ENCODE peak calls at places on chromosomes 5 and 9, in four cellular contexts. X, T, M and F are unnamed samples. For H3K9me3, the result is how much of the 10 kb centered on the place peaks cover.

GRCh38 chr5:109907189-109907588 is 217.5 kb downstream of the MAN2A1 start:
- DNase-seq in M (no peak), T (no peak), X (no peak), F (no peak)

GRCh38 chr9:34578241-34579096 is 11.1 kb downstream of the CNTFR start:
- DNase-seq in X (no peak), M (peak), T (peak), F (no peak)

GRCh38 chr9:125106285-125106893 is 36.9 kb downstream of the SCAI start:
- DNase-seq in X (no peak), T (peak), M (no peak), F (no peak)

GRCh38 chr5:124408738-124409453 is 337.5 kb downstream of the ZNF608 start:
- DNase-seq in X (no peak), T (peak), M (no peak), F (no peak)

GRCh38 chr5:159947708-159948358 is 31.6 kb downstream of the ADRA1B start:
- DNase-seq in M (no peak), T (peak), X (no peak), F (no peak)

GRCh38 chr9:125549465-125550215 is 157.4 kb downstream of the MAPKAP1 start:
- DNase-seq in T (no peak), M (no peak), X (no peak), F (no peak)

GRCh38 chr5:31811210-31811609 is 172.3 kb downstream of the PDZD2 start:
- DNase-seq in M (no peak), T (peak), X (peak), F (no peak)

GRCh38 chr5:142114686-142115085 is 6.1 kb downstream of the NDFIP1 start:
- DNase-seq in X (no peak), M (no peak), T (no peak), F (no peak)

GRCh38 chr9:18478517-18479361 is 4.8 kb downstream of the ADAMTSL1 start:
- DNase-seq in M (no peak), T (peak), X (no peak), F (no peak)

GRCh38 chr5:9168791-9169611 is 376.9 kb downstream of the SEMA5A start:
- DNase-seq in X (no peak), T (peak), M (no peak), F (no peak)

GRCh38 chr5:131147258-131147657 is 17.8 kb downstream of the HINT1 start:
- DNase-seq in T (peak), X (no peak), M (no peak), F (no peak)

GRCh38 chr5:27328480-27328879 is 290.1 kb upstream of the CDH9 start:
- DNase-seq in M (no peak), T (peak), X (no peak), F (no peak)

GRCh38 chr9:113622600-113623400 is 159.3 kb downstream of the RGS3 start:
- DNase-seq in X (no peak), T (peak), M (peak), F (no peak)

GRCh38 chr5:96143450-96143849 is 181.8 kb upstream of the ELL2 start:
- DNase-seq in X (no peak), T (peak), M (no peak), F (no peak)

GRCh38 chr5:76483433-76483832 is 80.3 kb downstream of the IQGAP2 start:
- DNase-seq in M (peak), T (no peak), X (no peak), F (no peak)

GRCh38 chr5:94759022-94759421 is 140.6 kb downstream of the SLF1 start:
- DNase-seq in T (no peak), M (no peak), X (no peak), F (no peak)

DNA sequence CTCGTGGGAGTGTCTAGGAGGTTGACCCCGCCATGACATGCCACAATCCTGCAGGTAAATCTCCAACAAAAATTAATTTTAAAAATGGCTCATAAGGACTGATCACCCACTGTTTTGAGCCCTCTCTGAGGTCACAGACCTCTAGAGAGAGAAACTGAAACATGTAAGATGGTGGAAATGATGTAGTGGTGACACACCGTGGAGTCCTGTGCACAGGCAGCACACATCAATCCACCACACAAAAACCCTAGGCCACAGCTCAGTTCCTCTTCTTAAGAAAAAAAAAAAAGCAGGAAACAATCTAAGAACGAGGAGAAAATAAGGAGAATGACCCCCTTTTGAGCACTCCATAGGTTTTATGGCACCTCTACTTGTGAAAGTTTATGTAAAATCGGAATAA is 93.8 kb upstream of the FAM120A start:
- DNase-seq in T (no peak), M (no peak), X (no peak), F (no peak)
- H3K9me3 ChIP-seq in T (under half), M (under half), X (under half), F (under half)

GRCh38 chr5:43484049-43484849 is 584 bp upstream of the TMEM267 start:
- DNase-seq in X (peak), T (peak), M (peak), F (peak)
- H3K9me3 ChIP-seq in X (under half), T (under half), M (under half), F (under half)

GRCh38 chr5:4384649-4385048 is 755.5 kb upstream of the ADAMTS16 start:
- DNase-seq in X (no peak), T (no peak), M (no peak), F (no peak)

GRCh38 chr5:4386152-4386551 is 754.0 kb upstream of the ADAMTS16 start:
- DNase-seq in X (no peak), M (no peak), T (no peak), F (no peak)

DNA sequence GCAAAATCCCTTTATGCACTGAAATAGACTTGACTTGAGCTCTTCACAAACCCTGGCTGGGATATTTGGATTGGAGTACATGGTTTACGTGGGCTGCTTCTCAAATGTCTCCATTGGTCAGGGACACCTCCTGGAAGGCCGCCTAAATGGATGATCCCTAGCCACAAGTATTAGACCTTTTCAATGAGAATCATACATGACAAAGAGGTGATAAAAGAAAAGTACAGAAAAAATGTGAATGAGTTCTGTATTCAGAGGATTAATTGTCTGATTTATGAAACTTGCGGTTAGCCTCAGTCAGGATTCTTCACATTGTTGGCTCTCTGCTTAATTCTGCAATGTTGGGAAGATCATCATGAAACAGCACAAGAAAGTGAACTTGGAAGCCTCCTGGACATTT is 752.8 kb upstream of the ADAMTS16 start:
- DNase-seq in M (no peak), X (no peak), T (no peak), F (no peak)
- H3K9me3 ChIP-seq in M (under half), X (under half), T (under half), F (under half)

DNA sequence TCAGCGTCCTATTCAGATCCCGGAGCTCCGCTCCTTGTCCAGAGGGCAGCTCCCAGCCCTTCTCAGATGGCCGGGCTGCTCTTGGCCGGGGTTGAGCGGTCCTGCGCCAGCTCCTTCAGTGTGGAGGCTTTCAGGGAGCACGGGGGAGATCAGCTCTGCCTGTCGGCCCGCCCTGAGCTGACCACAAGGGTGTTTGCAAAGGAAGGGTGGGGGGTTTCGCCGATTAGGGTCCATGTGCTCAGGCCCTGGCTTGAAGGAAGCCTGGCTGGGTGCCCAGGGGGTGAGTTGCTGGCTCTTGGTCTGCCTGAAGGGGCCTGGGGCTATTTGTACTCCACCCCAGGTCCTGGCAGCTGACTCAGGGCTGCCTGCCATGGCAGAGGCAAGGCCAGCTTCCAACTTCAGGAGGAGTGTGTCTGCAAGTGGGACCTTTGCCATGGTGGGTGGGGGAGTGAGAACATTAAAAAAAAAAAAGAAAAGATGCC is 250.1 kb upstream of the KLF4 start:
- DNase-seq in X (no peak), T (peak), M (no peak), F (no peak)
- H3K9me3 ChIP-seq in X (under half), T (under half), M (under half), F (under half)

GRCh38 chr5:42569953-42570548 is 146.8 kb downstream of the GHR start:
- DNase-seq in M (no peak), T (no peak), X (no peak), F (no peak)

GRCh38 chr5:42569325-42569724 is 146.1 kb downstream of the GHR start:
- DNase-seq in T (no peak), M (no peak), X (no peak), F (no peak)

GRCh38 chr5:42570946-42571625 is 147.8 kb downstream of the GHR start:
- DNase-seq in X (no peak), T (peak), M (no peak), F (no peak)

GRCh38 chr5:42564689-42565356 is 141.6 kb downstream of the GHR start:
- DNase-seq in M (no peak), T (no peak), X (no peak), F (no peak)

GRCh38 chr5:42566658-42567313 is 143.5 kb downstream of the GHR start:
- DNase-seq in M (no peak), T (no peak), X (no peak), F (no peak)
- H3K9me3 ChIP-seq in M (under half), T (under half), X (under half), F (under half)

GRCh38 chr5:148259288-148259687 is 9.3 kb upstream of the SPINK13 start:
- DNase-seq in T (no peak), X (no peak), M (no peak), F (no peak)

GRCh38 chr5:148261221-148261620 is 7.4 kb upstream of the SPINK13 start:
- DNase-seq in T (no peak), M (no peak), X (no peak), F (no peak)

GRCh38 chr5:148255456-148255855 is 13.1 kb upstream of the SPINK13 start:
- DNase-seq in M (no peak), T (no peak), X (no peak), F (no peak)
- H3K9me3 ChIP-seq in M (under half), T (under half), X (under half), F (under half)

GRCh38 chr9:2242778-2243395 is 227.7 kb downstream of the SMARCA2 start:
- DNase-seq in M (peak), X (no peak), T (no peak), F (no peak)

GRCh38 chr9:2253814-2254550 is 238.8 kb downstream of the SMARCA2 start:
- DNase-seq in X (no peak), M (no peak), T (no peak), F (no peak)

GRCh38 chr9:2243666-2244555 is 228.8 kb downstream of the SMARCA2 start:
- DNase-seq in M (no peak), X (no peak), T (no peak), F (no peak)

GRCh38 chr9:2248768-2249167 is 233.6 kb downstream of the SMARCA2 start:
- DNase-seq in T (no peak), X (no peak), M (no peak), F (no peak)
- H3K9me3 ChIP-seq in T (under half), X (under half), M (under half), F (under half)

GRCh38 chr9:137731947-137732813 is 113.4 kb downstream of the EHMT1 start:
- DNase-seq in X (no peak), T (no peak), M (peak), F (no peak)
- H3K9me3 ChIP-seq in X (under half), T (under half), M (under half), F (under half)